ENCODE peak calls at places on chromosomes 12 and 14, in four cellular contexts. H is stimulated activated CD4-positive, alpha-beta T cell treated with anti-CD3 and anti-CD28 coated beads, Interleukin-2, amount 100 ng/mL, for 48 hours; X is activated CD4-positive, CD25-positive, alpha-beta regulatory T cell treated with anti-CD3 and anti-CD28 coated beads, Interleukin-2, amount 50 U/mL, for 16 hours; W is AG08396. B is an unnamed sample.
A peak's percentile ranks its signal among the peaks of the same experiment; 100 is the strongest.

GRCh38 chr14:94489336-94489735 is 13.3 kb upstream of the SERPINA9 start:
- DNase-seq in W (no peak), X (no peak), H (no peak), B (no peak)

GRCh38 chr12:53674977-53675700 is 744 bp downstream of the ATP5MC2 start:
- DNase-seq in X (no peak), H (no peak), W (no peak), B (no peak)

GRCh38 chr14:31307618-31308017 is 100.0 kb upstream of the HECTD1 start:
- DNase-seq in X (no peak), H (no peak), W (no peak), B (no peak)

GRCh38 chr14:20493634-20494033 is 11.7 kb upstream of the RNASE10 start:
- DNase-seq in X (no peak), H (no peak), W (no peak), B (no peak)

GRCh38 chr12:45435945-45436710 is 220.2 kb downstream of the ANO6 start:
- DNase-seq in H (no peak), X (no peak), W (no peak), B (no peak)

GRCh38 chr14:70920608-70921007 is 13.3 kb downstream of the PCNX1 start:
- DNase-seq in H (no peak), X (no peak), W (no peak), B (no peak)

GRCh38 chr12:124387510-124387855 is 92.6 kb downstream of the RFLNA start:
- DNase-seq in X (no peak), W (no peak), H (no peak), B (no peak)

GRCh38 chr12:94168041-94168440 is 19.7 kb downstream of the PLXNC1 start:
- DNase-seq in H (no peak), W (no peak), X (no peak), B (no peak)

GRCh38 chr14:38042356-38042755 is 165.3 kb upstream of the SSTR1 start:
- DNase-seq in X (no peak), W (peak; percentile 59), H (no peak), B (peak; percentile 80)

GRCh38 chr12:105090361-105090760 is 6.1 kb upstream of the ALDH1L2 start:
- DNase-seq in X (no peak), W (no peak), H (no peak), B (no peak)

GRCh38 chr12:94805749-94806148 is 155.4 kb upstream of the TMCC3 start:
- DNase-seq in W (no peak), X (no peak), H (no peak), B (peak; percentile 36)

GRCh38 chr14:99183311-99183710 is 88.7 kb downstream of the BCL11B start:
- DNase-seq in W (no peak), X (no peak), H (no peak), B (no peak)

GRCh38 chr12:113154351-113154973 is 4.9 kb downstream of the CFAP73 start:
- DNase-seq in H (no peak), W (no peak), X (no peak), B (peak; percentile 64)